ENCODE peak calls at places on chromosomes 4 and X, in seven cellular contexts. One of them, this sample, is unnamed.
A peak's percentile ranks its signal among the peaks of the same experiment; 100 is the strongest.

GRCh38 chrX:150919401-150919800 is 20.9 kb upstream of the CD99L2 start:
- DNase-seq in PC-3: no peak
- DNase-seq in mammary epithelial cell: no peak
- DNase-seq in HCT116: no peak
- DNase-seq in endothelial cell of umbilical vein: no peak
- DNase-seq in fibroblast of lung: no peak
- DNase-seq in neural progenitor cell: no peak
- DNase-seq in this sample: no peak

GRCh38 chr4:77433102-77433733 is 172.4 kb upstream of the CXCL13 start:
- DNase-seq in endothelial cell of umbilical vein: peak; percentile 56
- DNase-seq in mammary epithelial cell: peak; percentile 44
- DNase-seq in HCT116: peak; percentile 42
- DNase-seq in neural progenitor cell: peak; percentile 64
- DNase-seq in fibroblast of lung: peak; percentile 26
- DNase-seq in PC-3: peak; percentile 62
- DNase-seq in this sample: peak; percentile 28

GRCh38 chr4:128571747-128572146 is 237.8 kb upstream of the JADE1 start:
- DNase-seq in neural progenitor cell: no peak
- DNase-seq in endothelial cell of umbilical vein: peak; percentile 95
- DNase-seq in HCT116: peak; percentile 13
- DNase-seq in fibroblast of lung: peak; percentile 98
- DNase-seq in mammary epithelial cell: peak; percentile 66
- DNase-seq in PC-3: peak; percentile 78
- DNase-seq in this sample: no peak

GRCh38 chr4:168892456-168892855 is 117.6 kb downstream of the CBR4 start:
- DNase-seq in mammary epithelial cell: no peak
- DNase-seq in PC-3: no peak
- DNase-seq in endothelial cell of umbilical vein: no peak
- DNase-seq in HCT116: no peak
- DNase-seq in neural progenitor cell: no peak
- DNase-seq in fibroblast of lung: no peak
- DNase-seq in this sample: no peak

GRCh38 chr4:84697615-84698201 is 114.8 kb downstream of the CDS1 start:
- DNase-seq in neural progenitor cell: no peak
- DNase-seq in PC-3: peak; percentile 60
- DNase-seq in HCT116: no peak
- DNase-seq in fibroblast of lung: no peak
- DNase-seq in endothelial cell of umbilical vein: no peak
- DNase-seq in mammary epithelial cell: no peak
- DNase-seq in this sample: no peak

GRCh38 chrX:152733261-152733975 is at the start of the genes CSAG1 and MAGEA12:
- DNase-seq in neural progenitor cell: no peak
- DNase-seq in endothelial cell of umbilical vein: no peak
- DNase-seq in mammary epithelial cell: no peak
- DNase-seq in HCT116: no peak
- DNase-seq in fibroblast of lung: no peak
- DNase-seq in PC-3: no peak
- DNase-seq in this sample: no peak

GRCh38 chr4:118872181-118872580 is 16.5 kb upstream of the SYNPO2 start:
- DNase-seq in neural progenitor cell: no peak
- DNase-seq in HCT116: no peak
- DNase-seq in fibroblast of lung: peak; percentile 20
- DNase-seq in mammary epithelial cell: peak; percentile 24
- DNase-seq in PC-3: no peak
- DNase-seq in endothelial cell of umbilical vein: no peak
- DNase-seq in this sample: no peak

GRCh38 chr4:152937535-152938236 is 1.6 kb downstream of the FHDC1 start:
- DNase-seq in HCT116: no peak
- DNase-seq in mammary epithelial cell: peak; percentile 58
- DNase-seq in PC-3: no peak
- DNase-seq in neural progenitor cell: peak; percentile 61
- DNase-seq in fibroblast of lung: peak; percentile 48
- DNase-seq in endothelial cell of umbilical vein: peak; percentile 26
- DNase-seq in this sample: peak; percentile 34

GRCh38 chrX:154731881-154732280 is 19.0 kb downstream of the GAB3 start:
- DNase-seq in mammary epithelial cell: no peak
- DNase-seq in PC-3: peak; percentile 55
- DNase-seq in endothelial cell of umbilical vein: no peak
- DNase-seq in HCT116: no peak
- DNase-seq in fibroblast of lung: no peak
- DNase-seq in neural progenitor cell: no peak
- DNase-seq in this sample: no peak
- H3K4me1 ChIP-seq in mammary epithelial cell: peaks cover 55% of the 10 kb centered on the region
- H3K4me1 ChIP-seq in PC-3: peaks cover 63% of the 10 kb centered on the region
- H3K4me1 ChIP-seq in endothelial cell of umbilical vein: peaks cover 95% of the 10 kb centered on the region
- H3K4me1 ChIP-seq in HCT116: no peaks in the 10 kb centered on the region
- H3K4me1 ChIP-seq in fibroblast of lung: peaks cover 36% of the 10 kb centered on the region
- H3K4me1 ChIP-seq in neural progenitor cell: no peaks in the 10 kb centered on the region
- H3K4me1 ChIP-seq in this sample: no peaks in the 10 kb centered on the region

DNA sequence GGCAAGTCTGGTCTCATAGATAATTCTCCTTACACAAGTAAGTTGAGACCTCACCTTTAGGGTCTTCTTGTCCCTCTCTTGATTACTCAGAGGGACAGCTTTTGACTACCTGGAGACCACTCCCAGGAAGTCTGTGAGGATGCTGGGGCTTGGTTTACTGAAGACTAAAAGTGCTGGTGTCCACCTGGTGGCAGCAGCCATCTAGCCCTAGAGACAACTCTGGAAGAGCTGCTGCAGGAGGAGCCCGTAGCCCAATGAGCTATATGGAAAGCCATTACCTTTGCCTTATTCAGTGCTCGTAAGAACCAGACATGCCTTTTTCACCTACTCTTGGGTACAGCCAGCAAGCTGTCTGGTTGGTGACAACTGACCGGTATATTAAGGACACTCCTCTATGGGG is 7.3 kb downstream of the FGFBP2 start:
- DNase-seq in endothelial cell of umbilical vein: no peak
- DNase-seq in neural progenitor cell: no peak
- DNase-seq in fibroblast of lung: peak; percentile 13
- DNase-seq in HCT116: peak; percentile 47
- DNase-seq in PC-3: peak; percentile 49
- DNase-seq in mammary epithelial cell: no peak
- DNase-seq in this sample: peak; percentile 19
- TF ChIP-seq CTCF in endothelial cell of umbilical vein: no peak
- TF ChIP-seq CTCF in neural progenitor cell: no peak
- TF ChIP-seq CTCF in fibroblast of lung: peak; percentile 18
- TF ChIP-seq CTCF in HCT116: peak; percentile 60
- TF ChIP-seq CTCF in PC-3: peak; percentile 42
- TF ChIP-seq CTCF in mammary epithelial cell: peak; percentile 30
- TF ChIP-seq CTCF in this sample: no peak

GRCh38 chr4:100086766-100087431 is 103.4 kb downstream of the DDIT4L start:
- DNase-seq in neural progenitor cell: no peak
- DNase-seq in HCT116: no peak
- DNase-seq in mammary epithelial cell: no peak
- DNase-seq in endothelial cell of umbilical vein: no peak
- DNase-seq in PC-3: peak; percentile 65
- DNase-seq in fibroblast of lung: no peak
- DNase-seq in this sample: no peak

GRCh38 chr4:100082852-100083251 is 107.4 kb downstream of the DDIT4L start:
- DNase-seq in mammary epithelial cell: no peak
- DNase-seq in neural progenitor cell: no peak
- DNase-seq in fibroblast of lung: no peak
- DNase-seq in HCT116: no peak
- DNase-seq in PC-3: peak; percentile 13
- DNase-seq in endothelial cell of umbilical vein: no peak
- DNase-seq in this sample: no peak

GRCh38 chr4:100084892-100085291 is 105.4 kb downstream of the DDIT4L start:
- DNase-seq in PC-3: no peak
- DNase-seq in fibroblast of lung: no peak
- DNase-seq in neural progenitor cell: no peak
- DNase-seq in mammary epithelial cell: no peak
- DNase-seq in HCT116: no peak
- DNase-seq in endothelial cell of umbilical vein: no peak
- DNase-seq in this sample: no peak

GRCh38 chr4:100083289-100083688 is 107.0 kb downstream of the DDIT4L start:
- DNase-seq in endothelial cell of umbilical vein: no peak
- DNase-seq in HCT116: no peak
- DNase-seq in mammary epithelial cell: no peak
- DNase-seq in neural progenitor cell: no peak
- DNase-seq in PC-3: no peak
- DNase-seq in fibroblast of lung: no peak
- DNase-seq in this sample: no peak

GRCh38 chr4:100087743-100088142 is 102.5 kb downstream of the DDIT4L start:
- DNase-seq in PC-3: peak; percentile 27
- DNase-seq in mammary epithelial cell: no peak
- DNase-seq in fibroblast of lung: no peak
- DNase-seq in endothelial cell of umbilical vein: no peak
- DNase-seq in HCT116: no peak
- DNase-seq in neural progenitor cell: no peak
- DNase-seq in this sample: no peak
- TF ChIP-seq EZH2 in PC-3: no peak
- TF ChIP-seq EZH2 in mammary epithelial cell: no peak
- TF ChIP-seq EZH2 in fibroblast of lung: no peak
- TF ChIP-seq EZH2 in endothelial cell of umbilical vein: no peak
- TF ChIP-seq EZH2 in HCT116: no peak
- TF ChIP-seq EZH2 in neural progenitor cell: no peak
- TF ChIP-seq EZH2 in this sample: no peak

GRCh38 chr4:120299631-120300030 is 233.0 kb upstream of the MAD2L1 start:
- DNase-seq in fibroblast of lung: no peak
- DNase-seq in neural progenitor cell: no peak
- DNase-seq in PC-3: no peak
- DNase-seq in endothelial cell of umbilical vein: no peak
- DNase-seq in HCT116: no peak
- DNase-seq in mammary epithelial cell: no peak
- DNase-seq in this sample: no peak
- H3K4me1 ChIP-seq in fibroblast of lung: no peaks in the 10 kb centered on the region
- H3K4me1 ChIP-seq in neural progenitor cell: no peaks in the 10 kb centered on the region
- H3K4me1 ChIP-seq in PC-3: no peaks in the 10 kb centered on the region
- H3K4me1 ChIP-seq in endothelial cell of umbilical vein: no peaks in the 10 kb centered on the region
- H3K4me1 ChIP-seq in HCT116: no peaks in the 10 kb centered on the region
- H3K4me1 ChIP-seq in mammary epithelial cell: no peaks in the 10 kb centered on the region
- H3K4me1 ChIP-seq in this sample: no peaks in the 10 kb centered on the region

GRCh38 chrX:106899841-106900240 is 3.3 kb downstream of the RIPPLY1 start:
- DNase-seq in HCT116: no peak
- DNase-seq in endothelial cell of umbilical vein: no peak
- DNase-seq in PC-3: no peak
- DNase-seq in neural progenitor cell: no peak
- DNase-seq in mammary epithelial cell: no peak
- DNase-seq in fibroblast of lung: no peak
- DNase-seq in this sample: no peak

GRCh38 chrX:106899276-106899675 is 3.9 kb downstream of the RIPPLY1 start:
- DNase-seq in endothelial cell of umbilical vein: no peak
- DNase-seq in fibroblast of lung: peak; percentile 36
- DNase-seq in neural progenitor cell: no peak
- DNase-seq in PC-3: no peak
- DNase-seq in mammary epithelial cell: no peak
- DNase-seq in HCT116: no peak
- DNase-seq in this sample: no peak

GRCh38 chrX:106897259-106897658 is 5.9 kb downstream of the RIPPLY1 start:
- DNase-seq in fibroblast of lung: peak; percentile 70
- DNase-seq in HCT116: no peak
- DNase-seq in mammary epithelial cell: peak; percentile 12
- DNase-seq in neural progenitor cell: no peak
- DNase-seq in endothelial cell of umbilical vein: no peak
- DNase-seq in PC-3: peak; percentile 51
- DNase-seq in this sample: peak; percentile 18

GRCh38 chrX:106901341-106901740 is 1.8 kb downstream of the RIPPLY1 start:
- DNase-seq in PC-3: no peak
- DNase-seq in neural progenitor cell: no peak
- DNase-seq in endothelial cell of umbilical vein: no peak
- DNase-seq in HCT116: no peak
- DNase-seq in mammary epithelial cell: no peak
- DNase-seq in fibroblast of lung: no peak
- DNase-seq in this sample: no peak

DNA sequence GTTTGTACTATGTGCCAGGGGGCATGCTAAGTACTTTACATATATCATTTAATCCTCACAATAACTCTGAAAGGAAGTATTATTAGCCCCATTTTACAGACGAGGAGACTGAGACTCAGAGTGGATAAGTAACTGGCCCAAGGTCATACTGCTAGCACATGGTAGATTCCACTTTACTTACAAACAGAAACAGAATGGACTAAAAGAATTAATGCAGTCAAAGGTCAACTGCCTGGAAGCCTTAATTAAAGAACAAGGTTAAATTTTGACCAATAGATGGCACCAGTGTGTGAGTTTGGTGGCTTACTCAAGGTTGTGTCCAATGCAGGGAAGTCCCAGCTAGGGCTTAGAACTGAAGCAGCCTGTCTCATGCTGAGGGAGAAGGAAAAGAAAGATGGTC is 4.7 kb downstream of the RIPPLY1 start:
- DNase-seq in mammary epithelial cell: peak; percentile 47
- DNase-seq in HCT116: no peak
- DNase-seq in PC-3: peak; percentile 79
- DNase-seq in endothelial cell of umbilical vein: peak; percentile 63
- DNase-seq in fibroblast of lung: peak; percentile 37
- DNase-seq in neural progenitor cell: peak; percentile 68
- DNase-seq in this sample: peak; percentile 58
- TF ChIP-seq CTCF in mammary epithelial cell: peak; percentile 54
- TF ChIP-seq CTCF in HCT116: peak; percentile 15
- TF ChIP-seq CTCF in PC-3: peak; percentile 74
- TF ChIP-seq CTCF in endothelial cell of umbilical vein: peak; percentile 30
- TF ChIP-seq CTCF in fibroblast of lung: peak; percentile 5
- TF ChIP-seq CTCF in neural progenitor cell: peak; percentile 57
- TF ChIP-seq CTCF in this sample: peak; percentile 56